ENCODE peak calls at places on chromosomes 6 and 20, in five cellular contexts. L, E, W, B and H are unnamed samples.
A peak's percentile ranks its signal among the peaks of the same experiment; 100 is the strongest.

GRCh38 chr20:47711046-47711752 is 74.1 kb downstream of the SULF2 start:
- DNase-seq in E (no peak), W (no peak), B (no peak), L (no peak), H (no peak)

GRCh38 chr6:43976706-43977403 is 150.4 kb downstream of the MRPL14 start:
- DNase-seq in E (no peak), W (no peak), B (no peak), L (no peak), H (no peak)

GRCh38 chr20:35252037-35252461 is 25.6 kb downstream of the MMP24 start:
- DNase-seq in L (no peak), W (no peak), E (no peak), B (peak; percentile 45), H (peak; percentile 44)

GRCh38 chr6:43060034-43060754 is 763 bp downstream of the KLC4 start:
- DNase-seq in W (peak; percentile 33), B (no peak), E (no peak), L (no peak), H (no peak)

GRCh38 chr6:98871057-98871456 is 36.7 kb downstream of the POU3F2 start:
- DNase-seq in E (no peak), L (no peak), B (no peak), W (no peak), H (no peak)

GRCh38 chr6:37061157-37061804 is 55.8 kb downstream of the FGD2 start:
- DNase-seq in B (no peak), W (no peak), E (no peak), L (peak; percentile 40), H (no peak)

GRCh38 chr6:75642314-75642713 is 40.6 kb downstream of the SENP6 start:
- DNase-seq in E (no peak), L (no peak), B (no peak), W (no peak), H (no peak)

GRCh38 chr20:62881662-62882395 is 20.2 kb upstream of the TCFL5 start:
- DNase-seq in B (no peak), E (no peak), W (no peak), L (no peak), H (no peak)

GRCh38 chr6:5537967-5538366 is 276.7 kb downstream of the FARS2 start:
- DNase-seq in L (no peak), B (no peak), E (no peak), W (no peak), H (no peak)

GRCh38 chr20:63699466-63700198 is 3.2 kb downstream of the TNFRSF6B start:
- DNase-seq in W (no peak), E (no peak), L (no peak), B (no peak), H (peak; percentile 43)

GRCh38 chr6:1630771-1631217 is 21.1 kb downstream of the FOXC1 start:
- DNase-seq in W (no peak), E (no peak), L (no peak), B (no peak), H (no peak)

GRCh38 chr6:116012966-116013365 is 47.7 kb downstream of the FRK start:
- DNase-seq in W (no peak), L (no peak), E (no peak), B (no peak), H (no peak)

GRCh38 chr6:112233864-112234263 is 20.5 kb downstream of the LAMA4 start:
- DNase-seq in L (no peak), E (no peak), W (no peak), B (no peak), H (no peak)

GRCh38 chr6:149045404-149045803 is 272.1 kb upstream of the TAB2 start:
- DNase-seq in L (no peak), W (no peak), B (peak; percentile 61), E (no peak), H (no peak)

GRCh38 chr20:61662946-61663460 is 402.7 kb downstream of the TAF4 start:
- DNase-seq in L (no peak), W (no peak), B (no peak), E (no peak), H (no peak)

GRCh38 chr6:125232466-125232865 is 69.3 kb downstream of the HDDC2 start:
- DNase-seq in L (no peak), E (no peak), B (no peak), W (no peak), H (no peak)

GRCh38 chr6:125231133-125231532 is 70.6 kb downstream of the HDDC2 start:
- DNase-seq in L (no peak), B (no peak), E (no peak), W (no peak), H (no peak)

GRCh38 chr6:125230674-125231073 is 71.1 kb downstream of the HDDC2 start:
- DNase-seq in W (no peak), E (no peak), B (no peak), L (no peak), H (no peak)

GRCh38 chr6:125231574-125232343 is 70.0 kb downstream of the HDDC2 start:
- DNase-seq in L (no peak), E (no peak), W (no peak), B (no peak), H (no peak)

DNA sequence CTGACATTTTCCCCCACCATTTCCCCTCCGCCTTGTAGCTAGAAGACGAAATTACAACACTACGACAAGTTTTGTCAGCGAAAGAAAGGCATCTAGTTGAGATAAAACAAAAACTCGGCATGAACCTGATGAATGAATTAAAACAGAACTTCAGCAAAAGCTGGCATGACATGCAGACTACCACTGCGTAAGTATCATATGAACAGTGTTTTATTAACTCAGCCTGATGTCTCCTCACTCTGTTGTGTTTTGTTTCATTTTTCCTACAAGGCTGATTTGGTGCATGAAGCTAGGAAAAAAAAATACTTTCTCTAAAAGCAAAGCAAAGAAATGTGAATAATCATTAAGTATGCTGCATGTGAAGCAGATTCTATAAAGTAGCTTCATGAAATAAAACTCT is 72.7 kb downstream of the HDDC2 start:
- DNase-seq in L (no peak), E (no peak), B (no peak), W (no peak), H (no peak)
- H3K4me1 ChIP-seq in L (peaks cover 44% of the 10 kb centered on the region), E (no peaks in the 10 kb centered on the region), B (no peaks in the 10 kb centered on the region), W (peaks cover 13% of the 10 kb centered on the region), H (no peaks in the 10 kb centered on the region)

DNA sequence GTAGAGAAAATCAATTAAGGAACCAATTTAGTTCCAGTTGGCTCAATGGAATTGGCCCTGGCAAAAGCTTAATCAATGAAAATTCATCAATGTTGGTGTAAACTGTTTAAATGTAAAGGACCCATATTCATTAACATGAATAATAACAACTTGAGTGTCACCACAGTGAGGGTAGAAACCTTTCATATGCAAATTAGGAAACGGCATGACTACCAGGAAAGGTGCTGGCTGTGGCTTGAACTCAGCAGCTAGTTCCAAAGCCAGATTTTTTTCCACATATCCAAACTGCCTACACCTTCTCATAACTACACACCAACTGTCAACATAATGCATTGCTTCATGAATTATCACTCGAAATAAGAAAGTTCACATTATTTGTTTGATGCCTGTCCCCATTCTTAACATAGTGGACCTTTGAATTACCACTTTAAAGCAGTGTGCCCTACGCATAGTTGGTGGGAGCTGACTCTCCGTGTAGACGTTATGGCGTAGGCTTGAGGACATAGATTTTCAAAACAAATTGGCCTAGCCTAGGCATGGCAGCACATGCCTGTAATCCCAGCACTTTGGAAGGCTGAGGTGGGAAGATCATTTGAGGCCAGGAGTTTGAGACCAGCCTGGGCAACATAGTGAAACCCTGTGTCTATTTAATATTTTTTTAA is 19.7 kb downstream of the PBOV1 start:
- DNase-seq in B (no peak), E (no peak), L (no peak), W (no peak), H (no peak)
- H3K4me1 ChIP-seq in B (no peaks in the 10 kb centered on the region), E (no peaks in the 10 kb centered on the region), L (no peaks in the 10 kb centered on the region), W (no peaks in the 10 kb centered on the region), H (no peaks in the 10 kb centered on the region)

DNA sequence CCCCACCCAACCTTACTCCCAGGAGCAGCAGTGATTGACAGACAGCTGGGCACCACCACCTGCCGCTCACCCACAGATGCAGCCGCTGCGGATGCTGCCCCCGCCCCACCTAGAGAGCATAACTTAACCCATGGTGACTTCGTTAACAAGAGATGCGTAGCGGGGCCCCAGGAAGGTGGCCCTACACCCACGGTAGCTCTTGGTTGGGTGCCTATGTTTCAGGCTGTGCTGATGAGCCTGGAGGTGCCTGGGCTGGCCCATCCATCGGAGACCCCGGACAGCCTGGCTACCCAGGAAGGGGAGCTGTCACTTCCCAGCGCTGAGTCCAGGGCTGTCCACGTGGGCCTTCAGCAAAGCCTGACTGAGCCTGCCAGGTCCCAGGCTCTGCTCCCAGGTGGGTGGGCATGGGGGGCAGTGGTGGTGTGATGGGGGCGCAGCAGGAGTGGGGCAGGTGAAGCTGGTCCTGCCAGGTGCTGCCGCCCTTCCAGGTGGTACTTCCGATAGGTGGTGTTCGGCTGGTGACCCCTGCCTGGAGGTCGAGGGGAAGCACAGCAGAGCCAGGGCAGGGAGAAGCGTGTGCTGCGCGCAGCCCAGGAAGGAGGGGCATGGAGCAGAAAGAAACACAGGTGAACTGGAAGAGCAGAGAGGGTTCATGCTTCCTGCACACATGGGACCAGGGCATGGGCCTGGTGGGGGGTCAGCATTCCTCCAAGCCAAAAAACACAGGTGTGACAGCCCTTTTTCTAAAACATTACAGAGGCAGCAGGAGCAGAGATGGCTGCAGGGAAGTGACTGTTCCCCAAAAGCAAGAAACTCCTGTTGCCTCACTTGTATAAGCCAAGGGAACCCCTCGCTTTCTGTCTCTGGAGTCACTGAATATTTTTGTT is 56.9 kb downstream of the SYNJ2 start:
- DNase-seq in B (no peak), W (no peak), L (peak; percentile 10), E (no peak), H (no peak)
- H3K4me1 ChIP-seq in B (peaks cover 15% of the 10 kb centered on the region), W (peaks cover 19% of the 10 kb centered on the region), L (peaks cover 63% of the 10 kb centered on the region), E (peaks cover 15% of the 10 kb centered on the region), H (peaks cover 4% of the 10 kb centered on the region)

DNA sequence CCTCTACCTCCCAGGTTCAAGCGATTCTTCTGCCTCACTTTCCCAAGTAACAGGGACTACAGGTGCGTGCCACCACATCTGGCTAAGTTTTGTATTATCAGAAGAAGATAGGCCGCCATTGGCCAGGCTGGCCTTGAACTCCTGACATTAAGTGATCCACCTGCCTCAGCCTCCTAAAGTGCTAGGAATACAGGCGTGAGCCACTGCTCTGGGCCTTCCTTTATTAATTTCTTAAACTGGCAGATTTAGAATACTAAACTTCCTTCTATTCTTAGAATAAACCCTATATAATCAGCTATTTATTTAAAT is 86.6 kb downstream of the HFE start:
- DNase-seq in W (no peak), L (no peak), E (no peak), B (peak; percentile 28), H (no peak)
- H3K4me1 ChIP-seq in W (no peaks in the 10 kb centered on the region), L (peaks cover 30% of the 10 kb centered on the region), E (no peaks in the 10 kb centered on the region), B (peaks cover 43% of the 10 kb centered on the region), H (peaks cover 43% of the 10 kb centered on the region)

GRCh38 chr6:109373333-109373732 is 8.9 kb downstream of the CD164 start:
- DNase-seq in W (no peak), E (no peak), B (no peak), L (no peak), H (no peak)
- H3K4me1 ChIP-seq in W (peaks cover 8% of the 10 kb centered on the region), E (no peaks in the 10 kb centered on the region), B (peaks cover 40% of the 10 kb centered on the region), L (peaks cover 31% of the 10 kb centered on the region), H (peaks cover 48% of the 10 kb centered on the region)